ENCODE peak calls at places on chromosomes 7 and 10, in nine cellular contexts. T is CD8-positive, alpha-beta T cell; X is neuronal stem cell; K is GM23248; Z is IMR-90; L is Caco-2; B is A549; S is pancreas; D is H7. C is an unnamed sample.

GRCh38 chr7:27142562-27143021 is 889 bp downstream of the HOXA5 start:
- DNase-seq in T (no peak), X (no peak), K (no peak), Z (no peak), L (peak; percentile 7), B (no peak), S (no peak), D (no peak), C (no peak)

GRCh38 chr10:3239920-3240909 is 67.6 kb upstream of the PITRM1 start:
- DNase-seq in T (no peak), X (no peak), K (no peak), Z (no peak), L (no peak), B (no peak), S (no peak), D (peak; percentile 60), C (no peak)

GRCh38 chr7:106345421-106346166 is 60.8 kb upstream of the NAMPT start:
- DNase-seq in T (peak; percentile 12), X (no peak), K (peak; percentile 45), Z (peak; percentile 61), L (no peak), B (no peak), S (no peak), D (no peak), C (no peak)

GRCh38 chr10:101014966-101015581 is 15.5 kb downstream of the LZTS2 start:
- DNase-seq in T (no peak), X (no peak), K (peak; percentile 95), Z (peak; percentile 98), L (no peak), B (peak; percentile 62), S (peak; percentile 52), D (no peak), C (no peak)

GRCh38 chr10:22324893-22325271 is 4.0 kb downstream of the BMI1 start:
- DNase-seq in T (no peak), X (no peak), K (no peak), Z (no peak), L (no peak), B (no peak), S (no peak), D (no peak), C (no peak)

GRCh38 chr10:132960071-132960472 is 17.7 kb upstream of the CFAP46 start:
- DNase-seq in T (no peak), X (no peak), K (no peak), Z (no peak), L (peak; percentile 39), B (no peak), S (no peak), D (peak; percentile 59), C (no peak)

GRCh38 chr7:131370523-131370968 is 42.9 kb downstream of the MKLN1 start:
- DNase-seq in T (peak; percentile 14), X (no peak), K (peak; percentile 33), Z (peak; percentile 66), L (peak; percentile 47), B (no peak), S (no peak), D (no peak), C (no peak)

GRCh38 chr10:124012583-124012982 is 80.8 kb downstream of the CHST15 start:
- DNase-seq in T (no peak), X (no peak), K (no peak), Z (no peak), L (no peak), B (no peak), S (no peak), D (no peak), C (no peak)

GRCh38 chr7:149606826-149607225 is 109.2 kb upstream of the ZNF746 start:
- DNase-seq in T (no peak), X (no peak), K (no peak), Z (no peak), L (no peak), B (no peak), S (no peak), D (no peak), C (no peak)
- H3K4me3 ChIP-seq in T (no peak overlapping the region), X (no peak overlapping the region), K (no peak overlapping the region), Z (no peak overlapping the region), L (no peak overlapping the region), B (no peak overlapping the region), S (no peak overlapping the region), D (no peak overlapping the region), C (no peak overlapping the region)

DNA sequence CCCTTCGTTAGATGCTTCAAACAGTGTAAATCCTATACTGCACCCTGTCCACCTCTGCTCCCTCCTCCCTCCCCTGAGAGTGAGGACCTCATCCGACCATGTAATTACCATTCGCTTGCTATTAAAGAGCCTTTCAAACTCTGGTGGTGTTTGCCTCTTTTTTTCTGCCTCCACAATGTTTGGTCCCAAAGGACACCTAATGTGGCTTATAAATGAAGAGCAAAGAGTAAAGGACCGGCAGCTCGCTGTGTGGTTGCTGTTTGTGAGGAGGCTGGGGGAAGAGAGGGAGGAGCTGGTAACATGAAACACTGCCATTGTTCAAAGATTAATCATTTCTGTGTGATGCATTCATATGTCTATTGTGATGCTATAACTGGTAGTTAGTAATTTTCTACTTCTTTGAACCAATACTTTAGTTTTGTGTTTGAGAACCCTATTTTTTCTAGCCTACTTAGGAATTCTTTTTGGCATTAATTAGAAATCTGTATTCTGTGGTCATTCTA is 27.9 kb downstream of the MTURN start:
- DNase-seq in T (no peak), X (no peak), K (peak; percentile 81), Z (peak; percentile 59), L (no peak), B (peak; percentile 15), S (no peak), D (no peak), C (no peak)
- H3K4me3 ChIP-seq in T (no peak overlapping the region), X (no peak overlapping the region), K (peak overlapping the region; percentile 54), Z (no peak overlapping the region), L (no peak overlapping the region), B (peak overlapping the region; percentile 25), S (no peak overlapping the region), D (no peak overlapping the region), C (no peak overlapping the region)

DNA sequence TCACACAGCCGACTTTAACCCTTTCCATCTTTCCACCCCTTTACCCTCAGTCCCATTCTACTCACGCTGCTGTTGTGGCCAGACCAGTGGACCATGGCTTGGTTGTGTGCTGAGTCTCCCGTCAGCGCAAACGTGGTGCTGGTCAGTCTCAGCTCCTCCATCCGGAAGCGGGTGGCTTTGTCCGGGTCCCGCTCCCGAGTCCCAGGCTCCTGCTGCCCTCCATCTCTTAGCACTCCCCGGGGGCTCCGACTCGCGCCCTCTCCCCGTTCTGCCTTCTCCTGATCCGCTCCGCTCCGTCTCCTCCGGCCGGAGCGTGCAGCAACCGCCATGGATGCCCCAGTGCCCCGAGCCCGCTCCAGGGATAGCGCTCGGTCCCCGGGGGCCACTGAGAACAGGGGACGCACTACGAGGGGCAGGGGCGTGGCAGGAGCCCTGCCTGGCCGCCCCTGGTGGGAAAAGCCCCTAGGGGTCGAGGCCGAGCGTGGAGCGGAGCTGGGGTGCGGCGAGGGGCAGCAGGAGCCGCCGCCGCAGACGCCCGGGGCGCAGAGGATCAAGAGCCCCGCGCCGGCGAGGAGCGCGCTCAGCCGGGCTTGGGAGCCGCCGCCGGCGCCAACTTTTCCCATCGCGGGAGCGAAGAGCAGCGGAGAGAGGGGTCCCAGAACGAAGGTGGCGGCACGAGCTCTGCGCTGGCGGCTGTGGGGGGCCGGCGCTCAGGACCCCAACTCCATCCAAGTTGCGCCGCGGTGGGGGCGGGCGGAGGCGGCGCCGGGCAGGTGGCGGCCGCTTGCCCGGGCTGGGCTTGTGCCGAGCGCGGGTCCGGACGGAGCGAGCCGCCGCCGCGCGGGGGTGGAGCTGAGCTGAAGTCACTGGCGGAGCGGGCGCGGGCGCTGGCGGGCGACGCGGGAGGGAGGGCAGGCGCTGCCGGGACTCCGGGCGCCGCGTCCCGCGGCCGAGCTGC is at the start of gene SORCS1:
- DNase-seq in T (no peak), X (peak; percentile 68), K (peak; percentile 45), Z (no peak), L (no peak), B (no peak), S (peak; percentile 52), D (peak; percentile 87), C (no peak)
- H3K4me3 ChIP-seq in T (no peak within 1 kb of the TSS), X (peak within 1 kb of the TSS; percentile 89), K (peak within 1 kb of the TSS; percentile 63), Z (no peak within 1 kb of the TSS), L (no peak within 1 kb of the TSS), B (no peak within 1 kb of the TSS), S (peak within 1 kb of the TSS; percentile 16), D (peak within 1 kb of the TSS; percentile 58), C (no peak within 1 kb of the TSS)

DNA sequence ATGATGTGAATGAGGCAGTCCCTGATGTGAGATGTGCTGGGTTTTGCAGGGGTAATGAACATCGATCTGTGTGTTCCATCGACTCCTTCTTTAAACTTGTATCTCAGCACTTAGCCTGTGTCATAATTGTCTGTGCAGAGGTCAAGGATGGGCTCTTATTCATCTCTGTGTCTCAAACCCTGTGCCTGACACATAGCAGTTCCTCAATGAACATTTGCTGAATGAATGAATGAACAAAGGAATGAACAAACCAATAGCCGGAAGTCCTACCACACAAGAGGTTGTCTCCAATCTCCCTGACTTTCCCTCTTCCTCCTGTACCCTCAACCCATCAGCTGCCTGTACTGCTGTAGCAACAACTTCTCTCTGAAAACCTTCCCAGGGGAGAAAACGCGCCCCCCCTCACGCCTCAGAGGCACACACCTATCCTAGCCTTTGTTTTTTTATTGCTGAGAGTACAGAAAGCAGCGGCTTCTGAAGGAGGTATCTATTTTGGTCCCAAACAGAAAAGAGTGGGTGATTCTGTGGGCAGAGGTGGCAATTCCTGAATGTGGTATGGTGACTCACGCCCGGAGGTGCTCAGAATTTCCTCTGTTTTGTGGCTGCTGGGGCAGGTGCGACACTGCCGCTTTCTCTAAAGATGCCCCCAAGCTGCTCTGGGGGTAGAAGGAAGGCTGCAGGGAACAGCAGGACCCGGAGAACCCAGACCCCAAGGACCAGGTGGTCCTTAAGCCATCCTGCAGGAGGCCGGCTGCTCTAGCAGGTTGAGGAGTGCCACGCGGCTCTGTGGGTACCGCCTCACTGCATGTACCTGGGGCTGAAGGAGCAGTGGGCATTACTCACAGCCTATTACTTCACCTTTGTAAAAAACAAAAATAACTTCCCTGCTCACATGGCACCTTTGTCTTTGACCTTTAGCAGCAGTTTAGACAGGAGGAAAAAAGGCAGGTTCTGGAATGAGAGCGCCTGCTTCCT is 9.6 kb downstream of the IL2RA start:
- DNase-seq in T (peak; percentile 81), X (no peak), K (no peak), Z (no peak), L (no peak), B (no peak), S (no peak), D (no peak), C (no peak)
- H3K4me3 ChIP-seq in T (peak overlapping the region; percentile 0), X (no peak overlapping the region), K (no peak overlapping the region), Z (no peak overlapping the region), L (no peak overlapping the region), B (no peak overlapping the region), S (no peak overlapping the region), D (no peak overlapping the region), C (no peak overlapping the region)

DNA sequence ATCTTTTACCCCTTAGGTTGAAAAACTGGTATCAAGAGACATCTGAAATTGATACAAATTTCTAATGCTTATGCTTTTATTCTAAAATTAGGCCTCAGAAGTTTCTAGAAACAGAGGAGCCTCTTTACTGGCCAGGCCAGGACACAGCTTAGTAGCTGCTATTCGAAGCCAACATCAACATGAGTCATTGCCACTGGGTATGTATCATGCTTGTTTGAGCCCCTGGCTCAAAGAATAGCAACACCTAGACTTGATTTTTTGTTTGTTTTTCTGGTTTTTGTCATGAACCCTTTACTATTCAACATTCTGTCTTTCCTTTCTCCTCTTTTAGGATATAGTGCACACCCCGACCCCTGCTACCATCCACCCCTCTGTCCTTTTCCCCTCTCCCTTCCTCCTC is 90.9 kb upstream of the STK17A start:
- DNase-seq in T (no peak), X (no peak), K (peak; percentile 90), Z (peak; percentile 66), L (no peak), B (peak; percentile 19), S (no peak), D (no peak), C (no peak)
- H3K4me3 ChIP-seq in T (no peak overlapping the region), X (no peak overlapping the region), K (no peak overlapping the region), Z (no peak overlapping the region), L (no peak overlapping the region), B (no peak overlapping the region), S (no peak overlapping the region), D (no peak overlapping the region), C (no peak overlapping the region)